ENCODE peak calls at places on chromosomes 2 and 18, in eight cellular contexts. J, L, O, X, V, K, R and C are unnamed samples. For H3K4me1, the result is how much of the 10 kb centered on the place peaks cover.

GRCh38 chr2:44938287-44939073 is 3.0 kb upstream of the SIX3 start:
- DNase-seq in J (peak), L (no peak), O (no peak), X (no peak), V (no peak), K (peak), R (no peak), C (no peak)

GRCh38 chr2:225694664-225695063 is 295.2 kb downstream of the NYAP2 start:
- DNase-seq in J (no peak), L (peak), O (no peak), X (no peak), V (no peak), K (no peak), R (no peak), C (no peak)

GRCh38 chr2:85826990-85827878 is 61.6 kb downstream of the ST3GAL5 start:
- DNase-seq in J (peak), L (peak), O (peak), X (peak), V (peak), K (peak), R (peak), C (peak)

GRCh38 chr18:63178526-63178880 is 141.1 kb downstream of the BCL2 start:
- DNase-seq in J (no peak), L (no peak), O (no peak), X (no peak), V (no peak), K (no peak), R (peak), C (peak)

GRCh38 chr2:240431663-240432424 is 3.6 kb upstream of the GPC1 start:
- DNase-seq in J (no peak), L (no peak), O (no peak), X (no peak), V (no peak), K (no peak), R (no peak), C (no peak)

GRCh38 chr2:88069117-88069516 is 1.5 kb downstream of the SMYD1 start:
- DNase-seq in J (no peak), L (no peak), O (no peak), X (no peak), V (no peak), K (no peak), R (no peak), C (no peak)

GRCh38 chr2:28004086-28004485 is 113.6 kb downstream of the BABAM2 start:
- DNase-seq in J (no peak), L (peak), O (peak), X (peak), V (no peak), K (no peak), R (no peak), C (peak)

GRCh38 chr2:175445276-175445675 is 263.8 kb upstream of the ATP5MC3 start:
- DNase-seq in J (peak), L (no peak), O (no peak), X (no peak), V (no peak), K (no peak), R (peak), C (no peak)

GRCh38 chr2:64640153-64641044 is 13.3 kb downstream of the SERTAD2 start:
- DNase-seq in J (no peak), L (no peak), O (no peak), X (peak), V (no peak), K (no peak), R (no peak), C (no peak)

GRCh38 chr2:169798718-169799495 is at the start of gene SSB:
- DNase-seq in J (peak), L (peak), O (peak), X (peak), V (peak), K (peak), R (peak), C (peak)

GRCh38 chr18:77366725-77367641 is 117.3 kb downstream of the GALR1 start:
- DNase-seq in J (peak), L (no peak), O (no peak), X (no peak), V (no peak), K (no peak), R (no peak), C (no peak)

GRCh38 chr2:29878898-29879297 is 42.5 kb downstream of the ALK start:
- DNase-seq in J (no peak), L (no peak), O (no peak), X (no peak), V (peak), K (no peak), R (no peak), C (no peak)

GRCh38 chr2:1611886-1612285 is 132.4 kb downstream of the PXDN start:
- DNase-seq in J (no peak), L (no peak), O (no peak), X (no peak), V (no peak), K (no peak), R (no peak), C (no peak)

GRCh38 chr2:1609040-1609439 is 135.3 kb downstream of the PXDN start:
- DNase-seq in J (no peak), L (no peak), O (no peak), X (no peak), V (no peak), K (no peak), R (no peak), C (no peak)

GRCh38 chr2:1607971-1608688 is 136.2 kb downstream of the PXDN start:
- DNase-seq in J (no peak), L (no peak), O (no peak), X (peak), V (no peak), K (no peak), R (no peak), C (no peak)

GRCh38 chr2:1607236-1607920 is 136.9 kb downstream of the PXDN start:
- DNase-seq in J (no peak), L (no peak), O (no peak), X (no peak), V (no peak), K (no peak), R (no peak), C (no peak)

DNA sequence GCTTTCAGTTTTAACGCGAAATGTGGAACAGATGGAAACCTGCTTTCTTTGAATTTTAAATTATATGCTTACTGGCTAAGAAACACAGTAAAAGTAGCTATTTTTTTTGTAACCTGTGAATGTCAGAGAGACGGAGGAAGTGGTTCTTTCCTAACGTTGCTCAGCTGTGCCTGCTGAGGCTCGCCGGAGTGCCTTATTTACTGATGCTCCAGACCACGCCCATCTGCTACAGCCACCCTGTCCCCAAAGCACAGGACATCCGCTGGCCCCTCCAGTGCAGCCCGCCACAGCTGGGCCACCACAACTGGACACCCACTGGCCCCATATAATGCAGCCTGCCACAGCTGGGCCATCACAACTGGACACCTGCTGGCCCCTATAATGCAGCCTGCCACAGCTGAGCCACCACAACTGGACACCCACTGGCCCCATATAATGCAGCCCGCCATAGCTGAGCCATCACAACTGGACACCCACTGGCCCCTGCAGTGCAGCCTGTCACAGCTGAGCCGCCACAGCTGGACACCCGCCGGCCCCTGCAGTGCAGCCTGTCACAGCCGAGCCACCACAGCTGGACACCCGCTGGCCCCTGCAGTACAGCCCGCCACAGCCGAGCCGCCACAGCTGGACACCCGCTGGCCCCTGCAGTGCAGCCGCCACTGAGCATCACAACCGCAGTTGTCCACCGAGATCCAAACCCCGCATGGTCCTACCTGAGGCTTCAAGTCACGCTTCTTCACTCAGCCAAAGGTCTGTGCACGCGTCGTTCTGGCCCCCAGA is 134.4 kb downstream of the PXDN start:
- DNase-seq in J (no peak), L (no peak), O (no peak), X (no peak), V (no peak), K (no peak), R (no peak), C (no peak)
- H3K9ac ChIP-seq in J (no peak), L (no peak), O (no peak), X (no peak), V (no peak), K (no peak), R (no peak), C (no peak)

DNA sequence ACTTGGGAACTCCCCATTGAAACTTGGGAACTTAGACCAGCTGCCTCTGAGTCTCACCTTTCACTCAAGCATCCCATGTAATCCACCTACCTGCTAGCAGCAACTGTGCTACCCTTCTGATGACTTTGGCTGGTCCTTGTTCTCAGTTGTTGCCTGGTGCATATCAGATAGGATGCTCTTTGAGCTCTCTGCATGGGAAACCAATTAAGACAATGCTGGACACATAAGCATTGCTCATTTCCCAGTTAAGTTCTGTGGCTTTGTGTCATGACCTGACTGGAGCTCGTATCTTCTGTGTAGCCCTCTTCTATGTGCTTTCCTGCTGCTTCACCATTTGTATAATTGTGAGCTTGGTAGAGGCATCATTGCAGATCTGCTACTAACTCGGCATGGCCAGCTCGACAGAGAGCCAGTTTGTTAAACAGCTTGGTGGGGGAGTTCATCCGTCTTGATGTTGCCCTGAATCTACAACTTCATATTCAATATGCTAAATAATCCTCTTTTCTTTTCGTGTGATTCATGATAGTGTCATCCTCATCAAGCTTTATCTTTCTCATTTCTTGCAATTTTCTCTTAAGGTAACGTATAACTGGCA is 447.5 kb upstream of the SLC14A2 start:
- DNase-seq in J (no peak), L (peak), O (no peak), X (peak), V (no peak), K (no peak), R (no peak), C (no peak)
- H3K4me1 ChIP-seq in J (under half), L (under half), O (under half), X (under half), V (under half), K (under half), R (under half), C (under half)

GRCh38 chr2:163697429-163697828 is 38.4 kb downstream of the FIGN start:
- DNase-seq in J (no peak), L (no peak), O (no peak), X (no peak), V (no peak), K (no peak), R (no peak), C (no peak)
- H3K4me2 ChIP-seq in J (no peak), L (no peak), O (no peak), X (no peak), V (no peak), K (no peak), R (no peak), C (no peak)

DNA sequence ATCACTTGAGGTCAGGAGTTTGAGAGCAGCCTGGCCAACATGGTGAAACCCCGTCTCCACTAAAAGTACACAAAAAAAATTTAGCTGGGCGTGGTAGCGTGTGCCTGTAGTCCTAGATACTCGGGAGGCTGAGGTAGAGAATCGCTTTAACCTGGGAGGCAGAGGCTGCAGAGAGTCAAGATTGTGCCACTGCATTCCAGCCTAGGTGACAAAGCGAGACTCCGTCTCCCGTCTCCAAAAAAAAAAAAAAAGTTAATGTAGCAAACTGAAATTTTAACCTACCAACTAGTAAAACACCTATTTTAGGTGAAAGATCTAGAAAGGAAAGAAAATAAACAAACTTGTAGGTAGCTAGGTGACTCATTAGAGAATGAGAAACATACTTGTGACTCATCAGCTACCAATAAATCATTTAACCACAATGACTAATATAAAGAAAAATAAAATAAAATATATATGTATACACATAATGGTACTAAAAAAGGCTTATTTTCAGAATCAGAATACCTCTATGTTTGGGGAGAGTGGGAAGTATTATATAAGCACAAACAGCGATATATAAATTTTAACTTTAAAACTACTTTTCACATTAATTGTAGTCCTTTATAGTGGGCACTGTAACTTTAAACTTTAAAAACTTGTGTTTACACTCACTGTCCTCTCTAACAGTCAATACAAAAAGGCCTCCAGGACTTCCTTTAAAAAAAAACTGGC is 36.6 kb downstream of the DARS1 start:
- DNase-seq in J (no peak), L (peak), O (no peak), X (peak), V (peak), K (no peak), R (no peak), C (no peak)
- H3K9ac ChIP-seq in J (no peak), L (no peak), O (no peak), X (no peak), V (peak), K (no peak), R (no peak), C (no peak)

GRCh38 chr2:120824246-120824645 is 88.6 kb downstream of the GLI2 start:
- DNase-seq in J (no peak), L (no peak), O (no peak), X (no peak), V (no peak), K (no peak), R (no peak), C (no peak)
- H3K4me1 ChIP-seq in J (under half), L (under half), O (under half), X (under half), V (under half), K (under half), R (under half), C (under half)

DNA sequence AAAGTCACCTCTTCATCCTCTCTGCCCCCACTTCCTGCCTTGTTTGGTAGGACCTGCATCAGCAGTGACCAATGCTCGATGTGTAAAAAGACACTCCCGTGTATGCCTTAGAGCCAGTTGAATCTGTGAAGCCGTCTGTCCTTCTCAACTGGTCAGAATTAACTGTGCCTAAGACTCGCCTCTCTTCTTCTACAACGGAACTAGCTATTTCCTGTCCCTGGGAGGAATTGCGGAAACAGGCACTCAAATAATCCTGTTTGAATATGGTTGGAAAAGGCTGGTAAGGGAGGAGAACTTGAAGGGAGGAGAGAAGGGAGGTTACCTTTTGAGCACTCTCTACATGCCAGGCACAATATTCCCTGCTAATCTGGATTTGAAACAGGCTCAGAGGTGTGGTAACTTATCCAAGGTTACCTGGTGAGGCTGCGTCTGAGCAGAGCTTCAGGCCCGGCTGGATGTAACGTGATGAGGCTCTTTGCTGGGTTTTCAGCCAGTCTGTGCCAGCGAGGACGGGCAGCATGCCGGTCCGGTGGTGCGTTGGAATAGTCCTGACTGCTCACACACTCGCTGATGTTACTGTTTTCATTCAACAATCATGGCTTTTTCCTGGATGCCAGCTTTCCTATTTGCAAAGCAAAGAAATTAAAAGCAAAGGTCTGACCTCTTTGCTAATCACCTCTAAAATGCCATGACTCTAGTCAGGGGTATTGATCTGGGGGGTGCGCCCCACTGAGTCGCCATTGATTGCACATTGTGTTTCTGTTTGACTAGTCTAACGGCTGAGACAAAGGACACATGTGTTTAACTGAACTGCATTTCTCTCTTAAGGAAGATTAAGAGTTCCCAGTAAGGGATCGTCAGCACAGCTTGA is 126.9 kb downstream of the FAM168B start:
- DNase-seq in J (no peak), L (no peak), O (no peak), X (no peak), V (no peak), K (no peak), R (no peak), C (no peak)
- H3K4me2 ChIP-seq in J (peak), L (no peak), O (no peak), X (no peak), V (no peak), K (peak), R (no peak), C (no peak)

DNA sequence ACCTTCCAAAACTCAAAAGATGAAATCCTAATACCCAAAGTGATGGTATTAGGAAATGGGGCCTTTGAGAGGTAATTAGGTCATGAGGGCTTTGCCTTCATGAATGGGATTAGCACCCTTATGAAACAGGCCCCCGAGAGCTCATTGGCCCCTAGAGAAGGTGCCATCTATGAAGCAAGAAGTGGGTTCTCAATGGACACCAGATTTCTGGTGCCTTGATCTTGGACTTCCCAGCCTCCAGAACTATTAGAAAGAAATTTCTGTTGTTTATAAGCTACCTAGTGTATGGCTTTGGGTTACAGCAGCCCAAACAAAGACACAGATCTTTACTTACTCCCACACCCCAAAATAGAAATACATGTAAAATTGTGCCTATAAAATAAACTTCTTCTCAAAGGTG is 45.4 kb downstream of the SOCS6 start:
- DNase-seq in J (no peak), L (no peak), O (no peak), X (no peak), V (no peak), K (no peak), R (no peak), C (no peak)
- H3K9ac ChIP-seq in J (peak), L (no peak), O (no peak), X (no peak), V (no peak), K (no peak), R (no peak), C (no peak)

GRCh38 chr18:8962192-8962772 is 140.2 kb upstream of the NDUFV2 start:
- DNase-seq in J (no peak), L (no peak), O (no peak), X (no peak), V (no peak), K (no peak), R (no peak), C (no peak)

GRCh38 chr18:8960740-8961657 is 141.5 kb upstream of the NDUFV2 start:
- DNase-seq in J (peak), L (peak), O (no peak), X (peak), V (no peak), K (no peak), R (no peak), C (no peak)

GRCh38 chr18:8959551-8960135 is 142.9 kb upstream of the NDUFV2 start:
- DNase-seq in J (peak), L (no peak), O (no peak), X (no peak), V (no peak), K (no peak), R (no peak), C (no peak)

GRCh38 chr18:8958660-8959059 is 143.8 kb upstream of the NDUFV2 start:
- DNase-seq in J (no peak), L (no peak), O (no peak), X (no peak), V (no peak), K (no peak), R (no peak), C (no peak)

GRCh38 chr18:8957731-8958130 is 144.8 kb upstream of the NDUFV2 start:
- DNase-seq in J (no peak), L (no peak), O (no peak), X (no peak), V (no peak), K (no peak), R (no peak), C (no peak)
- H3K4me1 ChIP-seq in J (half or more), L (under half), O (under half), X (under half), V (under half), K (under half), R (under half), C (under half)

GRCh38 chr18:13158428-13158827 is 60.1 kb upstream of the LDLRAD4 start:
- DNase-seq in J (no peak), L (no peak), O (no peak), X (no peak), V (no peak), K (no peak), R (no peak), C (no peak)

GRCh38 chr18:13163167-13163927 is 55.2 kb upstream of the LDLRAD4 start:
- DNase-seq in J (no peak), L (peak), O (no peak), X (peak), V (no peak), K (no peak), R (no peak), C (no peak)

GRCh38 chr18:13164406-13164805 is 54.2 kb upstream of the LDLRAD4 start:
- DNase-seq in J (no peak), L (no peak), O (no peak), X (no peak), V (no peak), K (no peak), R (no peak), C (no peak)

GRCh38 chr18:13161276-13161899 is 57.2 kb upstream of the LDLRAD4 start:
- DNase-seq in J (no peak), L (no peak), O (no peak), X (no peak), V (no peak), K (no peak), R (no peak), C (no peak)

DNA sequence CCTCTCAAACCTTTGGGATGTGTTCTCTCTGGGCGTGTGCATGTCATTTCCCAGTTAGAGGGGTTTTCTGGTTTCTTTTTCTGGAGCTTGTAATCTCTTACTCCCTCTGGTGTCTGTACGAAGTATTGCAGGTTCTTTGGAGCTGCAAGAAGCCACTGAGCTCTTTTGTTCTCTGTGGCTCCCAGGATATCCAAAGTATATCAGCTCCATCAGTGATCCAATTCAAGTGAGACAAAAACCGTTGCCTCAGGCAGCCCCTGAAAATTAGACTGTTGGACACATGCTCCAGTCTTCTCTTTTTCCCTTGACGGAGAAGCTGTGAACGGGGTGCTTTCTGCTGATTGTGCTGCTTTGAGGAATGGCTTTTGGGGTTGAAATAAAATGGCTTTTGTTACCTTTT is 59.0 kb upstream of the LDLRAD4 start:
- DNase-seq in J (peak), L (peak), O (peak), X (peak), V (peak), K (peak), R (peak), C (peak)
- H3K4me2 ChIP-seq in J (no peak), L (peak), O (no peak), X (peak), V (peak), K (no peak), R (peak), C (peak)